ENCODE peak calls at places on chromosomes 12 and 14, in four cellular contexts. W is Calu3, V is GM10248, H is HFF-Myc. T is an unnamed sample.
A peak's percentile ranks its signal among the peaks of the same experiment; 100 is the strongest.

GRCh38 chr14:37597538-37598084 is 2.2 kb downstream of the TTC6 start:
- DNase-seq in W (no peak), V (no peak), H (no peak), T (peak; percentile 20)

GRCh38 chr12:52091869-52092268 is 12.4 kb downstream of the SMIM41 start:
- DNase-seq in W (no peak), V (no peak), H (no peak), T (no peak)

GRCh38 chr14:85572845-85573244 is 42.9 kb downstream of the FLRT2 start:
- DNase-seq in W (no peak), V (no peak), H (peak; percentile 33), T (peak; percentile 83)

GRCh38 chr14:54253195-54253947 is 143.4 kb upstream of the CDKN3 start:
- DNase-seq in W (peak; percentile 14), V (peak; percentile 17), H (peak; percentile 62), T (peak; percentile 94)

GRCh38 chr14:37870947-37871346 is 275.5 kb downstream of the TTC6 start:
- DNase-seq in W (no peak), V (no peak), H (no peak), T (no peak)

GRCh38 chr14:90523544-90523943 is 126.7 kb downstream of the CALM1 start:
- DNase-seq in W (no peak), V (no peak), H (no peak), T (peak; percentile 49)

GRCh38 chr12:53740130-53740491 is 11.7 kb downstream of the CISTR start:
- DNase-seq in W (no peak), V (no peak), H (no peak), T (no peak)

GRCh38 chr12:52993558-52993869 is 12.7 kb upstream of the EIF4B start:
- DNase-seq in W (no peak), V (no peak), H (no peak), T (no peak)

GRCh38 chr14:104105071-104105821 is 19.7 kb downstream of the ASPG start:
- DNase-seq in W (peak; percentile 6), V (no peak), H (no peak), T (no peak)

GRCh38 chr12:3049176-3049575 is 28.0 kb upstream of the TSPAN9 start:
- DNase-seq in W (no peak), V (no peak), H (no peak), T (no peak)

GRCh38 chr12:3342051-3342450 is 149.0 kb upstream of the PRMT8 start:
- DNase-seq in W (peak; percentile 30), V (no peak), H (peak; percentile 19), T (peak; percentile 12)

GRCh38 chr14:99816217-99816616 is 23.0 kb downstream of the EML1 start:
- DNase-seq in W (no peak), V (no peak), H (no peak), T (no peak)

GRCh38 chr14:50399251-50400032 is 2.8 kb upstream of the CDKL1 start:
- DNase-seq in W (peak; percentile 21), V (no peak), H (no peak), T (peak; percentile 56)

T was measured in LHCN-M2.